ENCODE peak calls at places on chromosomes 16 and 17, in six cellular contexts. G is kidney epithelial cell; U is CD4-positive, alpha-beta T cell; P is heart left ventricle; F is psoas muscle; M is progenitor cell of endocrine pancreas. Q is an unnamed sample.

GRCh38 chr17:58085039-58085715 is 2.0 kb downstream of the DYNLL2 start:
- DNase-seq in G (no peak), U (no peak), P (no peak), F (no peak), M (no peak), Q (no peak)

GRCh38 chr17:42247734-42248133 is 28.5 kb downstream of the STAT5B start:
- DNase-seq in G (no peak), U (no peak), P (no peak), F (no peak), M (no peak), Q (peak)

GRCh38 chr17:74408262-74408661 is 23.6 kb upstream of the GPRC5C start:
- DNase-seq in G (no peak), U (no peak), P (no peak), F (peak), M (no peak), Q (peak)

GRCh38 chr17:42673266-42673884 is 3.4 kb downstream of the PLEKHH3 start:
- DNase-seq in G (no peak), U (no peak), P (no peak), F (no peak), M (no peak), Q (no peak)

GRCh38 chr17:69375229-69375628 is 39.3 kb upstream of the MAP2K6 start:
- DNase-seq in G (no peak), U (no peak), P (no peak), F (no peak), M (no peak), Q (no peak)

GRCh38 chr17:17551361-17551760 is 40.1 kb downstream of the PEMT start:
- DNase-seq in G (no peak), U (no peak), P (peak), F (peak), M (no peak), Q (no peak)

GRCh38 chr17:57552114-57552601 is 192.9 kb downstream of the CCDC182 start:
- DNase-seq in G (no peak), U (no peak), P (no peak), F (peak), M (no peak), Q (no peak)

GRCh38 chr17:48791128-48792032 is 25.6 kb downstream of the TTLL6 start:
- DNase-seq in G (peak), U (no peak), P (peak), F (peak), M (peak), Q (peak)

GRCh38 chr17:28394717-28395116 is 11.3 kb downstream of the SLC46A1 start:
- DNase-seq in G (no peak), U (no peak), P (no peak), F (no peak), M (no peak), Q (peak)

GRCh38 chr17:6448473-6448872 is 4.2 kb downstream of the PIMREG start:
- DNase-seq in G (no peak), U (no peak), P (no peak), F (no peak), M (no peak), Q (no peak)

GRCh38 chr16:49213594-49213993 is 68.0 kb downstream of the CBLN1 start:
- DNase-seq in G (no peak), U (no peak), P (no peak), F (no peak), M (no peak), Q (no peak)

GRCh38 chr16:53504161-53504663 is 1.2 kb upstream of the AKTIP start:
- DNase-seq in G (no peak), U (no peak), P (peak), F (peak), M (peak), Q (no peak)

GRCh38 chr16:6016530-6017184 is 919.1 kb upstream of the EEF2KMT start:
- DNase-seq in G (peak), U (no peak), P (no peak), F (no peak), M (no peak), Q (peak)

GRCh38 chr16:22366371-22366770 is 8.0 kb downstream of the CDR2 start:
- DNase-seq in G (no peak), U (no peak), P (no peak), F (no peak), M (no peak), Q (no peak)

GRCh38 chr17:46942441-46943217 is 19.7 kb downstream of the GOSR2 start:
- DNase-seq in G (no peak), U (peak), P (peak), F (peak), M (peak), Q (peak)

GRCh38 chr16:2523801-2524231 is 3.6 kb downstream of the AMDHD2 start:
- DNase-seq in G (no peak), U (no peak), P (no peak), F (no peak), M (no peak), Q (no peak)

GRCh38 chr16:11152205-11152604 is 103.8 kb downstream of the SOCS1 start:
- DNase-seq in G (no peak), U (no peak), P (no peak), F (no peak), M (no peak), Q (no peak)

GRCh38 chr17:68794636-68795503 is 160.3 kb downstream of the ABCA8 start:
- DNase-seq in G (no peak), U (no peak), P (peak), F (peak), M (no peak), Q (peak)

GRCh38 chr17:67272312-67273050 is 27.5 kb upstream of the HELZ start:
- DNase-seq in G (no peak), U (no peak), P (no peak), F (no peak), M (no peak), Q (no peak)

GRCh38 chr17:81794074-81794476 is 9.9 kb upstream of the GCGR start:
- DNase-seq in G (no peak), U (no peak), P (no peak), F (no peak), M (no peak), Q (no peak)
- TF ChIP-seq CTCF in G (no peak), U (no peak), P (no peak), F (no peak), M (no peak), Q (no peak)

GRCh38 chr16:89925596-89926079 is 2.5 kb downstream of the TUBB3 start:
- DNase-seq in G (no peak), U (no peak), P (no peak), F (no peak), M (no peak), Q (no peak)
- TF ChIP-seq CTCF in G (no peak), U (no peak), P (no peak), F (no peak), M (no peak), Q (no peak)

GRCh38 chr16:31130336-31130812 is 5.2 kb downstream of the PRSS8 start:
- DNase-seq in G (no peak), U (no peak), P (no peak), F (no peak), M (no peak), Q (no peak)

GRCh38 chr16:31128711-31129567 is 6.6 kb downstream of the PRSS8 start:
- DNase-seq in G (no peak), U (no peak), P (no peak), F (no peak), M (no peak), Q (peak)

GRCh38 chr16:31131416-31131815 is 4.1 kb downstream of the PRSS8 start:
- DNase-seq in G (no peak), U (no peak), P (no peak), F (no peak), M (no peak), Q (no peak)

GRCh38 chr16:31130899-31131298 is 4.6 kb downstream of the PRSS8 start:
- DNase-seq in G (no peak), U (no peak), P (no peak), F (no peak), M (peak), Q (peak)

GRCh38 chr16:31129568-31130335 is 5.8 kb downstream of the PRSS8 start:
- DNase-seq in G (no peak), U (no peak), P (no peak), F (peak), M (no peak), Q (no peak)
- TF ChIP-seq CTCF in G (no peak), U (no peak), P (no peak), F (no peak), M (no peak), Q (peak)

GRCh38 chr17:37187262-37187661 is 188.5 kb upstream of the C17orf78 start:
- DNase-seq in G (no peak), U (no peak), P (no peak), F (no peak), M (no peak), Q (no peak)

GRCh38 chr17:37188157-37188556 is 187.6 kb upstream of the C17orf78 start:
- DNase-seq in G (no peak), U (no peak), P (no peak), F (no peak), M (no peak), Q (no peak)

GRCh38 chr17:37191219-37191618 is 184.6 kb upstream of the C17orf78 start:
- DNase-seq in G (no peak), U (no peak), P (no peak), F (no peak), M (no peak), Q (no peak)

GRCh38 chr17:37194208-37194607 is 181.6 kb upstream of the C17orf78 start:
- DNase-seq in G (no peak), U (no peak), P (no peak), F (no peak), M (no peak), Q (no peak)

DNA sequence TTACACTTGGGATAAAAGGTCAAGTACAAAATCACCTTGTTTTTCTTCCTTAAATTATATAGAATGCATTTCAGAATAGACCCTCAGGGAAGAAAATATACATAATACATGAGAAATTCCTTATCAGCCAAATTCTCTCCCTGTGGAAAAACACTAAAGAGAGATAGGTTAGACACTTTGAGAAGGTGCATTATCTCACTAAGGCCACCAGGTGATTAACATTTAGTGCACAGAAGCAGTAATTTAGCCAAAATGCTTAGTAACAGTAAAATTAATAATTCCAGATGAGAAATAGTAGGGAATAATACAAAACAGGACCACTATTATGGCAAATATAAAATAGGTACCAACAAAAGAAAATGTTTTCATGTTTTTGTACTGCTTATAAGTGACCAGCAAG is 185.3 kb upstream of the C17orf78 start:
- DNase-seq in G (no peak), U (no peak), P (no peak), F (no peak), M (no peak), Q (no peak)
- TF ChIP-seq CTCF in G (no peak), U (no peak), P (no peak), F (no peak), M (peak), Q (no peak)

GRCh38 chr16:71867934-71868333 is 16.0 kb downstream of the ZNF821 start:
- DNase-seq in G (no peak), U (no peak), P (no peak), F (no peak), M (no peak), Q (no peak)
- TF ChIP-seq CTCF in G (no peak), U (no peak), P (no peak), F (no peak), M (no peak), Q (no peak)